ENCODE peak calls at places on chromosomes 4 and X, in six cellular contexts. K, A, T, L, B and H are unnamed samples.

GRCh38 chrX:9677098-9677739 is 88.4 kb downstream of the GPR143 start:
- DNase-seq in K (no peak), A (no peak), T (peak; percentile 37), L (peak; percentile 59), B (peak; percentile 78), H (no peak)

GRCh38 chr4:162700815-162701361 is 465.8 kb downstream of the NAF1 start:
- DNase-seq in K (no peak), A (no peak), T (no peak), L (no peak), B (no peak), H (no peak)

GRCh38 chrX:153800746-153801145 is 6.3 kb downstream of the SSR4 start:
- DNase-seq in K (no peak), A (no peak), T (no peak), L (no peak), B (no peak), H (no peak)

GRCh38 chr4:31069151-31069550 is 349.0 kb downstream of the PCDH7 start:
- DNase-seq in K (no peak), A (no peak), T (no peak), L (no peak), B (no peak), H (no peak)

GRCh38 chr4:65799513-65799912 is 129.2 kb upstream of the EPHA5 start:
- DNase-seq in K (no peak), A (no peak), T (no peak), L (no peak), B (no peak), H (no peak)

GRCh38 chrX:102650903-102651241 is 411 bp upstream of the GPRASP1 start:
- DNase-seq in K (no peak), A (no peak), T (no peak), L (no peak), B (no peak), H (no peak)

GRCh38 chrX:41526925-41527324 is 79.8 kb downstream of the NYX start:
- DNase-seq in K (no peak), A (peak; percentile 18), T (no peak), L (no peak), B (no peak), H (no peak)

GRCh38 chr4:20761382-20761781 is 61.1 kb downstream of the PACRGL start:
- DNase-seq in K (no peak), A (no peak), T (no peak), L (no peak), B (no peak), H (no peak)

GRCh38 chr4:42671431-42672194 is 14.7 kb upstream of the ATP8A1 start:
- DNase-seq in K (no peak), A (no peak), T (no peak), L (peak; percentile 11), B (no peak), H (no peak)

GRCh38 chr4:164621886-164622521 is 131.9 kb upstream of the SMIM31 start:
- DNase-seq in K (no peak), A (no peak), T (no peak), L (no peak), B (no peak), H (no peak)

GRCh38 chr4:150348079-150348478 is 233.9 kb upstream of the MAB21L2 start:
- DNase-seq in K (no peak), A (no peak), T (no peak), L (no peak), B (no peak), H (no peak)

GRCh38 chr4:139919513-139919912 is 234.5 kb downstream of the MAML3 start:
- DNase-seq in K (no peak), A (no peak), T (no peak), L (no peak), B (no peak), H (no peak)

GRCh38 chrX:2498781-2499302 is 1.9 kb downstream of the DHRSX start:
- DNase-seq in K (no peak), A (peak; percentile 54), T (peak; percentile 8), L (peak; percentile 46), B (no peak), H (no peak)

GRCh38 chrX:16978193-16978984 is 31.9 kb downstream of the REPS2 start:
- DNase-seq in K (no peak), A (no peak), T (no peak), L (no peak), B (no peak), H (no peak)

GRCh38 chrX:9995855-9996339 is 28.7 kb downstream of the CLDN34 start:
- DNase-seq in K (peak; percentile 77), A (peak; percentile 68), T (peak; percentile 89), L (peak; percentile 85), B (peak; percentile 92), H (peak; percentile 87)

GRCh38 chr4:100372432-100372831 is 145.4 kb downstream of the EMCN start:
- DNase-seq in K (no peak), A (peak; percentile 1), T (no peak), L (no peak), B (no peak), H (no peak)

GRCh38 chr4:145389566-145389965 is 92.1 kb upstream of the SMAD1 start:
- DNase-seq in K (no peak), A (no peak), T (no peak), L (no peak), B (no peak), H (no peak)

DNA sequence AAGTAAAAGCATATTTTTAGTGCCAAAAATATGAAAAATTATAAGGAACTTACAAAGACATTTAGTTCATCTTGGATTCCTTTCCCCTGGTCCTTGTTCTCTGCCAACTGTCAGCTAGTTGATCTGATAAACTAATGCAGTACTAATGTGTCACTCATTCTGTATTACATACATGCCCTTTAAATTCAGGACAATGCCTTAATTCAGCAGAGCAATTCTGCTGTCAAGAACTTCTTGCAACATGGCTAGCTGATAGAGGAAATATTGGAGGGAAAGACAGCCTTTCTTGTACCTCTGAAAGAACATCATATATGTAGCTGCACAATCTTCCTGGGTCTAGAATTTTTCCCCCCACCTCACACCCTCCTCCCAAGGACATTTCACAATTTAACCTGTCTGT is 480.1 kb downstream of the RPA4 start:
- DNase-seq in K (no peak), A (no peak), T (no peak), L (no peak), B (no peak), H (no peak)
- TF ChIP-seq EP300 in K (no peak), A (no peak), T (no peak), L (no peak), B (no peak), H (no peak)

DNA sequence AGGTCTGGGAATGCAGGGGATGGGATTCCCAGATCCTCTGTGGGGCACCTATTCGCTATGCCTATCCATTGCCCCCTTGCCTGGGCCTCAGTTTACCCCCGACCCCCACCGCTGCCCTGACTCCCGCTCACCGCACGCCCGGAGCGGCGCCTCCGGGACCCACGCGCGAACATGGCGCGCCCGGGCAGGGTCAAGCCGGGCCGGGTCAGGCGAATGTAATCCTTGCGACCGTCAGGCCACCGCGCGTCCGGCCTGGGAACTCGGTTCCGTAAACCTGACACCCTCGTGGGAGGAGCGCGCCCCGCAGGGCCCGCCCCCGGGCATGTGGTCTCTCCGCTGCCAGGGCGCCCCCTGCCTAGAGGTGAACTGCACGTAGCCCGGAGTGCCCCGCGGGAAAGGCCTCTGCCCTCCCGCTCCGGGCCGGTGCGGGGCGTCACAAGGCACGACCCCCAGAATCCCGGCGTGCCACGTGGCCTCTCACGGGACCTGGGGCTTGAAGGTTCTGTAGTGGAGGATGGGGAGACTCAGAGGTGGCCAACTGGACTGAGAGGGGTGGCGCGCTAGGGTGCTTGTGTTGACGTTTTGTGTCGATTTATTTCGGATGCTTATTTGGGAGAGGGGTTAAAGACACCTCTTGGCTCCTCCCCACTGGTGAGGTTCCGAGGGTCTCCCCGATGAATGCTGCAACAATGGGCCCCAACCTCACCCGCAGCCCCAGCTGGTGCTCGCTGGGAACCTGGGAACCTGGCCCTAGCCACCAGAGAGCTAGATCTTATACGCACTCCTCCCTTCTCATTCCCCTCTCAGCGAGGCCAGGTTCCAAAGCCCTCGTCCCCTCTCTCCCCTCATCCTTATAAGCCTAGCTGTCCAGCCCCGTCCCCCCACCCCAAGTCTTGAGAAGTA is at the start of gene PRICKLE3:
- DNase-seq in K (peak; percentile 82), A (peak; percentile 60), T (peak; percentile 86), L (peak; percentile 88), B (peak; percentile 92), H (peak; percentile 68)
- TF ChIP-seq POLR2A in K (peak; percentile 37), A (peak; percentile 56), T (no peak), L (peak; percentile 69), B (peak; percentile 52), H (peak; percentile 73)

GRCh38 chr4:40221744-40222143 is 24.9 kb downstream of the RHOH start:
- DNase-seq in K (no peak), A (no peak), T (no peak), L (no peak), B (no peak), H (no peak)

GRCh38 chr4:40212674-40213504 is 16.1 kb downstream of the RHOH start:
- DNase-seq in K (no peak), A (no peak), T (no peak), L (no peak), B (no peak), H (no peak)

GRCh38 chr4:40214661-40215418 is 18.0 kb downstream of the RHOH start:
- DNase-seq in K (no peak), A (no peak), T (no peak), L (no peak), B (no peak), H (no peak)

GRCh38 chr4:40214038-40214437 is 17.2 kb downstream of the RHOH start:
- DNase-seq in K (no peak), A (no peak), T (no peak), L (no peak), B (no peak), H (no peak)

GRCh38 chr4:40216622-40217366 is 20.0 kb downstream of the RHOH start:
- DNase-seq in K (no peak), A (no peak), T (no peak), L (no peak), B (no peak), H (no peak)
- TF ChIP-seq EP300 in K (no peak), A (no peak), T (no peak), L (no peak), B (no peak), H (no peak)

GRCh38 chr4:184347251-184348239 is 126.8 kb downstream of the IRF2 start:
- DNase-seq in K (peak; percentile 42), A (no peak), T (peak; percentile 80), L (peak; percentile 72), B (peak; percentile 73), H (no peak)
- TF ChIP-seq POLR2A in K (no peak), A (no peak), T (peak; percentile 50), L (peak; percentile 81), B (no peak), H (no peak)